ENCODE peak calls at places on chromosomes 11 and 22, in four cellular contexts. One of them, this sample, is unnamed.

GRCh38 chr11:3836903-3837302 is 3.9 kb downstream of the RHOG start:
- DNase-seq in epithelial cell of esophagus: no peak
- DNase-seq in coronary artery: no peak
- DNase-seq in breast epithelium: no peak
- DNase-seq in this sample: no peak

GRCh38 chr11:27179334-27179733 is 138.7 kb downstream of the BBOX1 start:
- DNase-seq in epithelial cell of esophagus: no peak
- DNase-seq in coronary artery: no peak
- DNase-seq in breast epithelium: no peak
- DNase-seq in this sample: no peak

GRCh38 chr11:69888671-69889076 is 69.5 kb upstream of the FGF3 start:
- DNase-seq in epithelial cell of esophagus: peak; percentile 70
- DNase-seq in coronary artery: no peak
- DNase-seq in breast epithelium: peak; percentile 69
- DNase-seq in this sample: peak; percentile 86

GRCh38 chr11:70603756-70604211 is 205.5 kb downstream of the CTTN start:
- DNase-seq in epithelial cell of esophagus: peak; percentile 48
- DNase-seq in coronary artery: no peak
- DNase-seq in breast epithelium: no peak
- DNase-seq in this sample: no peak

GRCh38 chr11:118438314-118438931 is 2.1 kb downstream of the KMT2A start:
- DNase-seq in epithelial cell of esophagus: peak; percentile 78
- DNase-seq in coronary artery: peak; percentile 77
- DNase-seq in breast epithelium: no peak
- DNase-seq in this sample: peak; percentile 64

GRCh38 chr11:94728541-94728940 is 39.6 kb upstream of the AMOTL1 start:
- DNase-seq in epithelial cell of esophagus: peak; percentile 59
- DNase-seq in coronary artery: no peak
- DNase-seq in breast epithelium: no peak
- DNase-seq in this sample: peak; percentile 60

GRCh38 chr11:94958118-94958517 is 15.2 kb downstream of the CWC15 start:
- DNase-seq in epithelial cell of esophagus: peak; percentile 13
- DNase-seq in coronary artery: no peak
- DNase-seq in breast epithelium: no peak
- DNase-seq in this sample: no peak

GRCh38 chr11:96045622-96046456 is 121.9 kb upstream of the MTMR2 start:
- DNase-seq in epithelial cell of esophagus: peak; percentile 21
- DNase-seq in coronary artery: peak; percentile 77
- DNase-seq in breast epithelium: peak; percentile 54
- DNase-seq in this sample: no peak

GRCh38 chr11:35337136-35337918 is 82.0 kb downstream of the SLC1A2 start:
- DNase-seq in epithelial cell of esophagus: peak; percentile 99
- DNase-seq in coronary artery: no peak
- DNase-seq in breast epithelium: no peak
- DNase-seq in this sample: peak; percentile 96

GRCh38 chr11:112280268-112281126 is 19.8 kb upstream of the PLET1 start:
- DNase-seq in epithelial cell of esophagus: peak; percentile 87
- DNase-seq in coronary artery: no peak
- DNase-seq in breast epithelium: no peak
- DNase-seq in this sample: peak; percentile 89

GRCh38 chr11:69694781-69695180 is 9.0 kb downstream of the FGF19 start:
- DNase-seq in epithelial cell of esophagus: no peak
- DNase-seq in coronary artery: no peak
- DNase-seq in breast epithelium: no peak
- DNase-seq in this sample: no peak

GRCh38 chr11:75497788-75498404 is 27.8 kb downstream of the GDPD5 start:
- DNase-seq in epithelial cell of esophagus: no peak
- DNase-seq in coronary artery: peak; percentile 57
- DNase-seq in breast epithelium: no peak
- DNase-seq in this sample: peak; percentile 41

GRCh38 chr22:23497016-23497885 is 82.8 kb downstream of the IGLL1 start:
- DNase-seq in epithelial cell of esophagus: no peak
- DNase-seq in coronary artery: no peak
- DNase-seq in breast epithelium: no peak
- DNase-seq in this sample: no peak

GRCh38 chr22:50044485-50045143 is 13.5 kb downstream of the TTLL8 start:
- DNase-seq in epithelial cell of esophagus: no peak
- DNase-seq in coronary artery: no peak
- DNase-seq in breast epithelium: no peak
- DNase-seq in this sample: no peak

This sample was measured in trophoblast cell.